ENCODE peak calls at places on chromosomes 12 and 14, in six cellular contexts. A, N, V, Z, I and F are unnamed samples.

GRCh38 chr12:125228519-125229260 is 163.5 kb downstream of the AACS start:
- DNase-seq in A (no peak), N (no peak), I (no peak), Z (no peak), V (no peak), F (no peak)

GRCh38 chr14:104563742-104564615 is 15.6 kb upstream of the C14orf180 start:
- DNase-seq in N (peak), V (peak), A (no peak), I (peak), Z (peak), F (peak)

GRCh38 chr12:95637471-95638155 is 86.3 kb upstream of the USP44 start:
- DNase-seq in V (no peak), N (no peak), I (peak), Z (peak), A (peak), F (peak)

GRCh38 chr12:95641299-95641947 is 90.1 kb upstream of the USP44 start:
- DNase-seq in I (no peak), A (no peak), V (no peak), Z (no peak), N (no peak), F (no peak)

GRCh38 chr12:58421990-58422389 is 480.6 kb downstream of the ATP23 start:
- DNase-seq in V (no peak), N (no peak), I (no peak), Z (no peak), A (no peak), F (no peak)

GRCh38 chr12:31872831-31873604 is 86.2 kb upstream of the RESF1 start:
- DNase-seq in V (no peak), Z (no peak), N (no peak), A (no peak), I (no peak), F (no peak)

GRCh38 chr12:49496417-49497360 is 42.1 kb upstream of the KCNH3 start:
- DNase-seq in A (no peak), Z (no peak), V (no peak), I (no peak), N (no peak), F (no peak)

GRCh38 chr14:21989090-21989489 is 315.5 kb upstream of the OR4E1 start:
- DNase-seq in I (no peak), A (no peak), V (no peak), N (no peak), Z (peak), F (no peak)

GRCh38 chr12:68352067-68352466 is 19.9 kb upstream of the MDM1 start:
- DNase-seq in I (no peak), Z (no peak), V (no peak), A (no peak), N (no peak), F (no peak)

GRCh38 chr14:45972416-45972815 is 679.2 kb downstream of the RPL10L start:
- DNase-seq in Z (no peak), A (no peak), N (no peak), V (no peak), I (no peak), F (no peak)

DNA sequence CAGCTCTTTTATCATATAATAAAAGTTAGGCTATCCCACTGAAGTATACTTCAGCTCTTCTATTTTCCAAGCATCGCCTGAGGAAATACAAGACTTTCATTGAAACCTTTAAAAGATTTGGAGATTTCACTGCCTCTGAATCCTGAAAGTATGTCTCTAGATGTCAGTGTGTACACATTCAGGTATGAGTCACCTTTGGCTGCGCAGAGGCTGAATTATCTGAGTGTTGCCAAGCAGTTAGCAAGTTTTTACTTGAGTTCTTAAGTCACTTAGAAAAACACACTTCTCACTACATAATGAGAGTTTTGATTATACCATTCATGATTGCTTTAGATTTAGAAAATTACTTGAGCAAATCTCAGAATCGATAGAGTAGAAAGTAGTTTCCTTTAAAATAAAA is 210.3 kb downstream of the TMTC2 start:
- DNase-seq in V (peak), Z (peak), A (no peak), N (no peak), I (peak), F (peak)
- TF ChIP-seq CTCF in V (no peak), Z (no peak), A (no peak), N (no peak), I (no peak), F (no peak)

GRCh38 chr12:29725587-29726320 is 58.0 kb downstream of the TMTC1 start:
- DNase-seq in N (no peak), V (no peak), A (no peak), Z (peak), I (peak), F (peak)
- H3K4me3 ChIP-seq in N (no peak), V (no peak), A (no peak), Z (no peak), I (no peak), F (no peak)

GRCh38 chr12:6872073-6873048 is 742 bp downstream of the SPSB2 start:
- DNase-seq in A (no peak), Z (peak), N (peak), V (peak), I (peak), F (peak)

GRCh38 chr12:6869049-6870021 is 2.0 kb downstream of the TPI1 start:
- DNase-seq in I (peak), N (peak), V (peak), Z (peak), A (peak), F (peak)

GRCh38 chr12:6871052-6871957 is 1.8 kb downstream of the SPSB2 start:
- DNase-seq in V (peak), Z (peak), A (no peak), N (no peak), I (peak), F (no peak)

GRCh38 chr12:6868211-6869048 is 1.1 kb downstream of the TPI1 start:
- DNase-seq in N (no peak), A (no peak), Z (peak), I (peak), V (no peak), F (no peak)

DNA sequence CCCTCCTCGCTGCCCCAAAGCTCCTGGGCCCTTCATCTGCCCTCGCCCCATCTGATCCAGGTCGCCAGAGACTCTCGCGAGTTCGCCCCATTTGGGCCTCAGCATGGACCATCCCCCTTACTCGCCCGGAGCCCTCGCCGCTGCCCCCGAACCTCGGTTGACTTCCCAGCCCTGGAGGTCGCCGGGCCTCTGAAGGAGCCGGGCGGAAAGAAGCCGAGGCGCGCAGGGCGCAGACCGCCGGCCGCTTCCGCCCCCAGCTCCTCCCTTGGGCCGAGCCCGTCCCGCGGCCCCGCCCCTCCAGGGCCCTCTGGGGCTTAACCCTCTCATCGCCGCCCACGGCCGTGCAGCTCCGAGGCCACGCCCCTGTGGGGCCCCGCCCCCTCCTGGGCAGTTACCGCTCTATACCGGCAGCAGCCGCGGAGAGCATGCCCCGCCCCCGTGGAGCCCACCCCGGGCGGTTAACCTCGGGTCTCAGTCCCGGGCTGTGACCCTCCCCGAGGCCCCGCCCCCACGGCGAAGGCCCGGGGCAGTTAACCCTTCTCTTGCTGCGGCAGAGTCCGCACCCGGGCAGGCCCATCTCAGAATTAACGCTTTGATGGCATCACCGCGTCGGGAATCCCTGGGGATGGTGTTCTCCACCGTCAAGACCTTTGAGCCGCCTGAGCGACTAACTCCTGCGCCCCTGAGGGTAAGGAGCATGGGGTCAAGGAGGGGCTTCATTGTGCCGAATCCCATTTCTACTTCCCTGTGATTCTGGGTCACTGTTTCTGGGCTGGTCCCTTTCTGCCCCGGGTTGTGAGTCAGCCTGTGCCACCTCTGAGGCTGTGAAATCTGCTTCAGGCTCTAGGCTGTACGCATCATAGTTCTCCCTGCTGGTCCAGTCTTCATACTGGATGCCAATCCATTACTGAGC is at the start of gene SPSB2:
- DNase-seq in I (peak), N (peak), A (peak), V (peak), Z (peak), F (peak)
- TF ChIP-seq CTCF in I (no peak), N (no peak), A (no peak), V (no peak), Z (no peak), F (peak)

DNA sequence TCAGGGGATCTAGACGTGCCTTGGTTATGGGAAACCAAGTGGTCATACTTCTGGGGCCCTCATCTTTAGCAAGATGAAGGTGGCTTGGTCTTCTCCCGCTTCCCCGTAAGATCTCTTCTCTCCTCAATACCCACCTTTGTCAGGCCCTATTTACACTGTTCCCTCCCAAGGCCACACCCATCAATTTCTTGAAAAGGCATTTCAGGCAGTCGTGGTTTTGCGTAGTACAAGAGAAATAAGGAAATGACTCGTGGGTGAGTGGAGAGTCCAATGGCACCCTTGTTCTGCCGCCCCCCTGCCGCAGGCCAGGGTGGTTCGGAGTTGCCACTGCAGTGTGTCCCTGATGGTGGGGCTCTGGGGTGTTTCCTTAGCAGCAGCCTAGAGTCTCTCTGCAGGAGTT is 9.9 kb upstream of the GPRC5A start:
- DNase-seq in Z (peak), N (no peak), V (no peak), I (peak), A (no peak), F (peak)
- H3K4me3 ChIP-seq in Z (no peak), N (no peak), V (no peak), I (no peak), A (no peak), F (no peak)

GRCh38 chr14:67675219-67675582 is 769 bp upstream of the VTI1B start:
- DNase-seq in A (no peak), V (no peak), Z (no peak), I (no peak), N (no peak), F (peak)

GRCh38 chr14:67680121-67680602 is 5.7 kb upstream of the VTI1B start:
- DNase-seq in A (peak), I (peak), Z (peak), V (no peak), N (no peak), F (peak)

GRCh38 chr14:67674139-67674479 is 323 bp downstream of the VTI1B start:
- DNase-seq in V (peak), N (peak), Z (peak), A (no peak), I (peak), F (peak)

GRCh38 chr14:67673451-67673850 is 981 bp downstream of the VTI1B start:
- DNase-seq in A (no peak), Z (peak), I (no peak), V (no peak), N (no peak), F (peak)

DNA sequence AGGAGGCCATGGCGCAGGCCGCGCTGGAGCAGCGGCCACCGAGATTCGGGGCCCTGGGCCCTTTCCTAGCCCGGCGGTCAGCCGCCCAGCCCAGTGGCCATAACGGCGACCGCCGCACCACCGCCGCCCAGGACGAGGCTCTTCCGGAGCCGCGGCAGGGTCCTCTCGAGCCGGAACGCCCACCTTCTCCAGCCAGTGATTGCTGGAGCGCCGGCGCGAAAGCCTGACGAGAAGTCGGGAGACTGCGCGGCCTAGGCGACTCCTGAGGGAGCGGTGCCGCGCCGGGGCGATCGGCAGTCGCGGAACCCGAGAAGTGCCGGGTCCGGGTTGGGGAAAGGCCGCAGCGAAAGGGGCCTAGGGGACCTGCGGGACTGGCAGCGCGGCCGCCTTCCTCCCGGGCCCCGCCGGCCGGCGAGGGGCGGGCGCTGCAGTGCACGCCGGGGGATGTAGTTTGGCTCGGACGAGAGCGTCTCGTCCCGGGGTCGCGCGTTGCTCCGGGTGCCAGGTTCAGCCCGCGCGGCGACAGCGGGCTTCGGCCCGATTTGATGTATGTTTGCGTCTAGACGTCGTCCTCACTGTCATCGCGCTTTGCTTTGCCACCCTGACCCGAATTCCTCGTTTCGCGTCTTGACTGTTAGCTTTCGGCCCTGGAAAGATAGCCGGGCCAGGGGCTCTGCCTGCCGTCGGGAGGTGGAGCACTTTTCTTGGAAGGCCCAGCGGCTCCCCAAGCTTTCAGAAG is at the start of gene VTI1B:
- DNase-seq in N (peak), I (peak), V (peak), A (no peak), Z (peak), F (peak)
- TF ChIP-seq CTCF in N (no peak), I (peak), V (no peak), A (peak), Z (peak), F (peak)

GRCh38 chr12:55935742-55936151 is 4.8 kb downstream of the DGKA start:
- DNase-seq in A (no peak), V (no peak), N (peak), I (no peak), Z (no peak), F (no peak)
- H3K4me3 ChIP-seq in A (peak), V (no peak), N (no peak), I (peak), Z (no peak), F (peak)

GRCh38 chr14:55843718-55844403 is 263.9 kb downstream of the KTN1 start:
- DNase-seq in A (no peak), V (no peak), N (no peak), I (peak), Z (peak), F (peak)
- TF ChIP-seq CTCF in A (peak), V (no peak), N (no peak), I (no peak), Z (no peak), F (peak)

GRCh38 chr12:1576410-1577240 is 17.8 kb downstream of the FBXL14 start:
- DNase-seq in N (no peak), A (no peak), V (no peak), I (peak), Z (peak), F (peak)
- H3K4me3 ChIP-seq in N (no peak), A (peak), V (peak), I (no peak), Z (peak), F (peak)

DNA sequence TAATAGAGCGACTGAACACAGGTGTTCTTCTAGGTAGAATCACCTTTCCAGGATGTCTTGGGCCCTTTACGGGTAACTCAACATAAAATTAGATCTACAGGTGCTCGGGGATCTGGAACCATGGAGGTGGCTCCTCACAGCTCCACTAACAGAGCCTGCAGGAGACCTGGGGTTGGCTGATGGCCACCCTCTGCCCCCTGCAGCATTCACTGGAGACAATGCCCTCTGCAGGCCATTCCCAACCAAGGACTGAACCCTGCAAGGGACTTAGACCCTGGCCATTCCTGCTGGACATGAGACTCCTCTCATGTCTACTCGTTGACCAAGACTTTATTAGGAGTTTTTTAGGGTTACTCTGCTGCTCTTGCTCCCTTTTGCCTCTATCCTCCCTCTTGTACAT is 58.5 kb upstream of the PPP4R3A start:
- DNase-seq in V (no peak), I (no peak), Z (no peak), A (no peak), N (no peak), F (no peak)
- TF ChIP-seq CTCF in V (no peak), I (no peak), Z (no peak), A (no peak), N (no peak), F (no peak)

GRCh38 chr12:56753566-56753965 is 1.4 kb upstream of the PRIM1 start:
- DNase-seq in A (no peak), I (no peak), N (no peak), Z (no peak), V (no peak), F (no peak)

GRCh38 chr12:56751712-56752598 is at the start of gene PRIM1:
- DNase-seq in I (peak), A (peak), N (peak), Z (peak), V (peak), F (peak)

GRCh38 chr12:56749853-56750252 is 2.3 kb downstream of the PRIM1 start:
- DNase-seq in N (no peak), A (no peak), Z (no peak), V (no peak), I (no peak), F (no peak)

DNA sequence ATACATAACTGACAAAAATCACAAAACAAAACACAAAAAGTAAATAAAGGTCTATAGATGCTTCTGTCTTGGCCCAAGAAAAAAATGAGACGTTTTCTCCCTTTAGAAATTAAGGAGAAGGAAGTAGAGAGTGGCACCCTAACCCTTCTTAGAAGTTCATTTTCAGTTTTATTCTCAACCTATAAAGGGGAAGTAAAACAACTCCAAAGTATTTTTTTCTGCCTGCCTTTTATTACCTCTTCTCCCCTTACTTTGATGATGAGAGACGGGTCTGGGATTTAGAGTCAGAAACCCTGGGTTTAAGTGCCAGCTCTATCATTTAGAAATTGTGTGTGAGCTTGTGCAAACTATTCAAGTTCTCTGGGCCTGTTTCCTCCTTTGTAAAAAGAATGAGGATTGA is 2.8 kb downstream of the PRIM1 start:
- DNase-seq in V (no peak), I (no peak), N (no peak), Z (no peak), A (no peak), F (no peak)
- H3K4me3 ChIP-seq in V (no peak), I (no peak), N (no peak), Z (no peak), A (no peak), F (no peak)